ENCODE peak calls at places on chromosomes 2 and 18, in five cellular contexts. E is dorsolateral prefrontal cortex, G is neuronal stem cell, J is A673, R is hepatocyte. A is an unnamed sample.

GRCh38 chr2:68837164-68837860 is 33.9 kb downstream of the BMP10 start:
- DNase-seq in E (no peak), J (peak), R (peak), G (peak), A (no peak)

GRCh38 chr2:188678921-188679320 is 295.3 kb upstream of the COL3A1 start:
- DNase-seq in J (no peak), R (no peak), G (no peak), E (no peak), A (no peak)

GRCh38 chr18:76507830-76508381 is 12.9 kb upstream of the ZNF516 start:
- DNase-seq in J (no peak), R (no peak), E (no peak), G (no peak), A (no peak)

GRCh38 chr2:191757256-191757655 is 79.3 kb downstream of the NABP1 start:
- DNase-seq in R (no peak), E (no peak), J (no peak), G (no peak), A (no peak)

GRCh38 chr18:27839141-27839540 is 337.8 kb downstream of the CDH2 start:
- DNase-seq in R (peak), G (no peak), J (no peak), E (no peak), A (no peak)

GRCh38 chr2:162333968-162334367 is 10.0 kb upstream of the GCA start:
- DNase-seq in E (peak), G (no peak), R (peak), J (peak), A (no peak)

GRCh38 chr2:53268086-53268485 is 499.5 kb upstream of the CHAC2 start:
- DNase-seq in E (no peak), J (no peak), R (no peak), G (no peak), A (no peak)

GRCh38 chr18:32730068-32730467 is 42.8 kb downstream of the KLHL14 start:
- DNase-seq in R (no peak), E (no peak), J (no peak), G (no peak), A (no peak)

GRCh38 chr2:237964194-237964577 is 2.6 kb upstream of the UBE2F start:
- DNase-seq in R (no peak), E (no peak), J (no peak), G (no peak), A (no peak)

GRCh38 chr2:44948565-44949328 is 7.2 kb downstream of the SIX3 start:
- DNase-seq in E (no peak), G (no peak), R (no peak), J (no peak), A (no peak)

GRCh38 chr2:67476808-67477790 is 80.0 kb downstream of the ETAA1 start:
- DNase-seq in E (no peak), J (peak), R (peak), G (no peak), A (peak)

GRCh38 chr2:191927319-191927867 is 80.5 kb upstream of the CAVIN2 start:
- DNase-seq in E (no peak), G (no peak), R (no peak), J (peak), A (no peak)

GRCh38 chr2:31263636-31264190 is 29.8 kb downstream of the EHD3 start:
- DNase-seq in G (no peak), E (no peak), J (no peak), R (no peak), A (no peak)

GRCh38 chr18:55546873-55547704 is 40.9 kb downstream of the TCF4 start:
- DNase-seq in J (peak), E (peak), G (no peak), R (peak), A (no peak)

GRCh38 chr2:2182688-2183087 is 148.4 kb downstream of the MYT1L start:
- DNase-seq in G (no peak), E (no peak), R (no peak), J (no peak), A (no peak)

GRCh38 chr2:96866586-96866985 is 3.3 kb downstream of the SEMA4C start:
- DNase-seq in R (no peak), G (no peak), E (no peak), J (no peak), A (no peak)

GRCh38 chr2:199704358-199705238 is 146.4 kb downstream of the FTCDNL1 start:
- DNase-seq in J (peak), G (peak), E (no peak), R (peak), A (no peak)

GRCh38 chr18:50013363-50014138 is 181.4 kb downstream of the MYO5B start:
- DNase-seq in J (no peak), E (no peak), R (no peak), G (no peak), A (no peak)

GRCh38 chr2:223896751-223897320 is 48.3 kb downstream of the WDFY1 start:
- DNase-seq in G (no peak), E (no peak), R (no peak), J (no peak), A (no peak)

GRCh38 chr2:20483496-20483895 is 36.6 kb downstream of the RHOB start:
- DNase-seq in J (no peak), E (no peak), R (no peak), G (no peak), A (no peak)
- H3K27ac ChIP-seq in J (no peak), E (no peak), R (no peak), G (no peak), A (no peak)

GRCh38 chr2:70089946-70090523 is 2.8 kb downstream of the PCBP1 start:
- DNase-seq in G (no peak), J (peak), E (no peak), R (no peak), A (no peak)
- H3K27ac ChIP-seq in G (peak), J (peak), E (peak), R (peak), A (peak)

GRCh38 chr2:212254331-212254730 is 284.3 kb downstream of the ERBB4 start:
- DNase-seq in J (no peak), R (no peak), G (no peak), E (no peak), A (no peak)

GRCh38 chr2:212245868-212246267 is 292.7 kb downstream of the ERBB4 start:
- DNase-seq in E (no peak), G (no peak), R (no peak), J (no peak), A (no peak)

GRCh38 chr2:212249451-212249850 is 289.2 kb downstream of the ERBB4 start:
- DNase-seq in R (peak), E (no peak), J (peak), G (no peak), A (no peak)
- H3K27ac ChIP-seq in R (no peak), E (no peak), J (no peak), G (no peak), A (no peak)

DNA sequence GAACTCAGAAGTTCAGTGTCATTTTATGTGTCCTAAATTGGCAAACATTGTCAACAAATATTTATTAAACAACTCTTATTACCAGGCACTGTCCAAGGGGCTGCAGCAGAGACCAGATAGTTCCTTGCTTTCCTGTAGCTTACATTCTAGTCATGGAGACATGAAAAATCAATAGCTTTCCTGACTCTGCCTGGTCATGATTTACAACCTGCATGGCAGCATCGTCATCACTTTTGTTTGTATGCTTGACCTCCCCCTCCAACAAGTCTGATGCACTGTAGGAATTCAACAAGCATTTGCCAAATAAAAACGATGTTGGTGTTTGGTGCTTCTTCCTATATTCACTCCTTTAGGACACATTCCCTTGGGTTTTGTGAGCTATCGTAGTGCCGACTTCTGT is 120.2 kb upstream of the ZFP36L2 start:
- DNase-seq in E (no peak), G (no peak), J (no peak), R (no peak), A (no peak)
- H3K27ac ChIP-seq in E (no peak), G (no peak), J (no peak), R (peak), A (no peak)

GRCh38 chr18:24986611-24987270 is 365.2 kb downstream of the ZNF521 start:
- DNase-seq in G (no peak), E (no peak), J (no peak), R (no peak), A (no peak)

GRCh38 chr18:24989760-24990547 is 362.0 kb downstream of the ZNF521 start:
- DNase-seq in J (no peak), E (no peak), R (no peak), G (no peak), A (no peak)

GRCh38 chr18:24987933-24988840 is 363.8 kb downstream of the ZNF521 start:
- DNase-seq in R (no peak), E (no peak), G (no peak), J (no peak), A (no peak)

GRCh38 chr18:24985616-24986015 is 366.4 kb downstream of the ZNF521 start:
- DNase-seq in J (no peak), G (no peak), R (no peak), E (no peak), A (no peak)

GRCh38 chr18:24987271-24987932 is 364.6 kb downstream of the ZNF521 start:
- DNase-seq in G (peak), E (no peak), R (peak), J (no peak), A (no peak)
- H3K27ac ChIP-seq in G (peak), E (no peak), R (peak), J (no peak), A (no peak)

GRCh38 chr2:58532641-58533040 is 291.5 kb upstream of the FANCL start:
- DNase-seq in G (no peak), E (no peak), R (no peak), J (no peak), A (no peak)
- H3K27ac ChIP-seq in G (no peak), E (no peak), R (no peak), J (no peak), A (no peak)

GRCh38 chr2:233372855-233373254 is 18.6 kb downstream of the DGKD start:
- DNase-seq in G (no peak), R (no peak), J (no peak), E (no peak), A (no peak)
- H3K27ac ChIP-seq in G (no peak), R (no peak), J (no peak), E (no peak), A (no peak)

DNA sequence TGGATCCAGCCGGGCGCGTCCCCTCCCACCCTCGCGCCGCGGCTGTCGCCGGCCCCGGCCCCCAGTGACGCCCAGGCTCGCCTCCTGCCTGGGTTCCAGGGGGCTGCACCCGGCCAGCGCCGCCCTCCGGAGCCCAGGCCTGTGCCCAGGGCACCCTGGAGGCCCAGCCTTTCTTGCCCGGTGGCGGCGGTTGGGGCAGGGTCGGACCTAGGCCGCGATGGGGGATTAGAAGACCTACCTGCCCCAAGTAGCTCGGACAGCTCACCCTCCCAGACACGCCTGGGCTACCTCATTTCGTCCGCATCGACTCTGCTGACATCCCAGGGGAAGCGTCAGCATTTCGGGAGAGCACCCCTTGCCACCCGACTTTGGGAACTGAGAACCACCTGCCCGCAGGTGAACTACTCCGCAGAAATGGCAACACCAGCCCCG is 727 bp upstream of the ARL4C start:
- DNase-seq in R (no peak), E (no peak), J (no peak), G (no peak), A (no peak)
- H3K27ac ChIP-seq in R (no peak), E (peak), J (peak), G (peak), A (no peak)

DNA sequence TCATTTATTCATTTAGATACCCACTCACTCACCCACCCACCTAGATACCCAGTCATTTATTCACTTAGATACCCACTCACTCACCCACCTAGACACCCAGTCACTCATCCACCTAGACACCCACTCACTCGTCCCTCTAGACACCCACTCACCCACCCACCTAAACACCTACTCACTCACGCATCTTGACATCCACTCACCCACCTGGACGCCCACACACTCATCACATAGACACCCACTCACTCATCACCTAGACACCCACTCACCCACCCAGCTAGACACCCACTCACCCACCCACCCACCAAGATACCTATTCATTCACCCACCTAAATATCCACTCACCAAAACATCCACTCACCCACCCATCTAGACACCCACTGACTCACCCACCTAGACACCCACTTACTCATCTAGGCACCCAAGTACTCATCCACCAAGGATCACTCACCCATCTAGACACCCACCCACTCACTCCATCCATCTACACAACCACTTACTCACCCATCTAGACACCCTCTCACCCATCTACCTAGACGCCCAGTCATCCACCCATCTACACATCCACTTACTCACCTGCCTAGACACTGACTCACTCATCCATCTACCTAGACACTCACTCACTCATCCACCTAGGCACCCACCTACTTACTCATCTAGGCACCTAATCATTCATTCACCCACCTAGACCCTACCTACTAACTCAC is 723.7 kb upstream of the RAB6C start:
- DNase-seq in J (no peak), R (no peak), E (no peak), G (no peak), A (no peak)
- H3K27ac ChIP-seq in J (no peak), R (no peak), E (no peak), G (no peak), A (no peak)

GRCh38 chr2:43124667-43125057 is 101.7 kb downstream of the ZFP36L2 start:
- DNase-seq in J (no peak), G (no peak), R (peak), E (no peak), A (no peak)

GRCh38 chr2:43123981-43124666 is 102.3 kb downstream of the ZFP36L2 start:
- DNase-seq in J (no peak), R (no peak), E (no peak), G (no peak), A (no peak)

GRCh38 chr2:43121915-43122314 is 104.5 kb downstream of the ZFP36L2 start:
- DNase-seq in R (no peak), J (no peak), G (no peak), E (no peak), A (no peak)

GRCh38 chr2:43123056-43123455 is 103.3 kb downstream of the ZFP36L2 start:
- DNase-seq in R (no peak), G (no peak), E (no peak), J (no peak), A (no peak)

GRCh38 chr2:43123486-43123885 is 102.9 kb downstream of the ZFP36L2 start:
- DNase-seq in J (no peak), E (no peak), G (no peak), R (no peak), A (no peak)
- H3K27ac ChIP-seq in J (no peak), E (no peak), G (no peak), R (no peak), A (no peak)

A was measured in SK-N-MC.